ENCODE peak calls at places on chromosomes 6 and 20, in seven cellular contexts. A is H1, E is Calu3, O is GM13976, I is fibroblast of pulmonary artery, S is mesothelial cell of epicardium, L is IMR-90. U is an unnamed sample.

GRCh38 chr6:24117016-24117415 is 9.0 kb upstream of the NRSN1 start:
- DNase-seq in E (no peak), O (no peak), A (no peak), L (no peak), I (no peak), S (no peak), U (no peak)

GRCh38 chr20:59925894-59926293 is 7.5 kb downstream of the SYCP2 start:
- DNase-seq in O (no peak), S (no peak), L (no peak), E (peak), I (no peak), A (no peak), U (no peak)

GRCh38 chr6:45479834-45480696 is 102.3 kb upstream of the SUPT3H start:
- DNase-seq in L (peak), S (no peak), E (no peak), I (peak), O (no peak), A (no peak), U (peak)

GRCh38 chr20:41454250-41454649 is 87.6 kb upstream of the EMILIN3 start:
- DNase-seq in S (no peak), L (no peak), O (no peak), I (no peak), E (no peak), A (no peak), U (no peak)

GRCh38 chr6:689223-689622 is 3.7 kb downstream of the EXOC2 start:
- DNase-seq in S (no peak), L (no peak), I (no peak), O (no peak), E (no peak), A (no peak), U (no peak)

GRCh38 chr6:165987483-165988305 is 180.0 kb downstream of the TBXT start:
- DNase-seq in O (no peak), L (peak), I (peak), E (peak), S (peak), A (peak), U (no peak)

GRCh38 chr6:75084872-75085381 is 120.9 kb downstream of the COL12A1 start:
- DNase-seq in S (peak), E (peak), A (peak), O (no peak), I (no peak), L (no peak), U (no peak)

GRCh38 chr6:125213936-125214335 is 60.4 kb downstream of the TPD52L1 start:
- DNase-seq in S (no peak), I (no peak), A (no peak), E (no peak), L (no peak), O (no peak), U (no peak)

GRCh38 chr6:19731286-19731685 is 105.9 kb upstream of the ID4 start:
- DNase-seq in S (no peak), E (no peak), O (no peak), A (no peak), I (peak), L (peak), U (no peak)

GRCh38 chr6:44542401-44543116 is 155.1 kb downstream of the CDC5L start:
- DNase-seq in I (no peak), A (peak), L (no peak), O (no peak), S (peak), E (no peak), U (no peak)

GRCh38 chr6:90078513-90079289 is 184.4 kb downstream of the GJA10 start:
- DNase-seq in I (no peak), A (no peak), L (no peak), O (no peak), E (no peak), S (no peak), U (no peak)

GRCh38 chr6:52390361-52390727 is 28.4 kb downstream of the PAQR8 start:
- DNase-seq in L (peak), A (no peak), S (no peak), I (peak), O (peak), E (peak), U (peak)

GRCh38 chr6:35164277-35164676 is 23.1 kb upstream of the TCP11 start:
- DNase-seq in O (no peak), E (no peak), S (no peak), I (no peak), L (no peak), A (no peak), U (no peak)

GRCh38 chr20:951384-952169 is 35.4 kb upstream of the ANGPT4 start:
- DNase-seq in I (no peak), S (no peak), O (no peak), A (no peak), L (no peak), E (no peak), U (no peak)

GRCh38 chr6:95795927-95796326 is 218.6 kb downstream of the MANEA start:
- DNase-seq in E (no peak), S (no peak), O (no peak), A (no peak), I (no peak), L (no peak), U (no peak)

GRCh38 chr6:22830463-22830862 is 261.1 kb downstream of the HDGFL1 start:
- DNase-seq in L (no peak), E (no peak), S (no peak), A (no peak), I (no peak), O (no peak), U (no peak)

GRCh38 chr20:14921546-14921945 is 584.1 kb upstream of the FLRT3 start:
- DNase-seq in E (no peak), O (no peak), A (no peak), S (no peak), L (no peak), I (no peak), U (no peak)

GRCh38 chr6:12719017-12719416 is 2.5 kb downstream of the PHACTR1 start:
- DNase-seq in E (no peak), A (no peak), S (no peak), O (no peak), L (no peak), I (no peak), U (no peak)

GRCh38 chr6:3455121-3455489 is 1.7 kb downstream of the SLC22A23 start:
- DNase-seq in S (no peak), O (no peak), A (no peak), L (no peak), E (no peak), I (no peak), U (no peak)

GRCh38 chr20:46293084-46293483 is 15.2 kb downstream of the CDH22 start:
- DNase-seq in E (no peak), I (peak), A (no peak), O (no peak), S (no peak), L (peak), U (no peak)

GRCh38 chr6:39471954-39472659 is 149.6 kb upstream of the KCNK16 start:
- DNase-seq in I (no peak), L (no peak), S (no peak), E (no peak), O (no peak), A (no peak), U (peak)

DNA sequence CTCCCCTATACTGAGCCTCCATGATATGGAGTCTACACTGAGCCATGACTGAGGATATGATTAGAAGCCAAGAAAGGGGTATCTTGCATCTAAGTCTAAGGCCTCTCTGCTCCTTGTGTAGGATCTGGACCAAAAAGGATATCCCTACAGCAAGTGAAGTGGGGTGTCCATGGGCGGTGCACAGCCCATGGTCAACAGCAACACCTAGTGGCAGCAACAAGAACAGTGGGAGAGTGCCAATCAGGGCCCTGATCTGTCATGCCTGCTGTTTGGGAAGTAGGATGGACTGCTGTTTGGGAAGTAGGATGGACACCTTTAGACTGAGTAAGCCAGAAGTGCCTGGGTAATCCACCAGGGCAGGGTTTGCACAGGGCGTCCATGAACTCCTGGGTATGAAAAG is 22.4 kb downstream of the PTGIS start:
- DNase-seq in O (no peak), I (no peak), A (no peak), E (no peak), S (no peak), L (no peak), U (no peak)
- TF ChIP-seq CTCF in O (no peak), I (peak), A (peak), E (peak), S (no peak), L (no peak), U (no peak)

GRCh38 chr20:37758332-37758731 is 64.5 kb downstream of the CTNNBL1 start:
- DNase-seq in I (no peak), S (no peak), E (peak), L (no peak), O (no peak), A (peak), U (no peak)
- TF ChIP-seq CTCF in I (peak), S (no peak), E (peak), L (no peak), O (no peak), A (peak), U (no peak)

GRCh38 chr6:14281831-14282230 is 164.3 kb downstream of the CD83 start:
- DNase-seq in E (no peak), L (no peak), O (no peak), A (no peak), S (no peak), I (no peak), U (no peak)

GRCh38 chr6:14282854-14283505 is 165.4 kb downstream of the CD83 start:
- DNase-seq in O (no peak), I (no peak), S (no peak), L (no peak), A (no peak), E (no peak), U (no peak)

GRCh38 chr6:14282326-14282725 is 164.8 kb downstream of the CD83 start:
- DNase-seq in O (no peak), A (peak), E (no peak), L (no peak), S (no peak), I (no peak), U (no peak)

GRCh38 chr6:14284969-14285368 is 167.4 kb downstream of the CD83 start:
- DNase-seq in A (no peak), L (no peak), O (no peak), E (no peak), S (no peak), I (no peak), U (no peak)

DNA sequence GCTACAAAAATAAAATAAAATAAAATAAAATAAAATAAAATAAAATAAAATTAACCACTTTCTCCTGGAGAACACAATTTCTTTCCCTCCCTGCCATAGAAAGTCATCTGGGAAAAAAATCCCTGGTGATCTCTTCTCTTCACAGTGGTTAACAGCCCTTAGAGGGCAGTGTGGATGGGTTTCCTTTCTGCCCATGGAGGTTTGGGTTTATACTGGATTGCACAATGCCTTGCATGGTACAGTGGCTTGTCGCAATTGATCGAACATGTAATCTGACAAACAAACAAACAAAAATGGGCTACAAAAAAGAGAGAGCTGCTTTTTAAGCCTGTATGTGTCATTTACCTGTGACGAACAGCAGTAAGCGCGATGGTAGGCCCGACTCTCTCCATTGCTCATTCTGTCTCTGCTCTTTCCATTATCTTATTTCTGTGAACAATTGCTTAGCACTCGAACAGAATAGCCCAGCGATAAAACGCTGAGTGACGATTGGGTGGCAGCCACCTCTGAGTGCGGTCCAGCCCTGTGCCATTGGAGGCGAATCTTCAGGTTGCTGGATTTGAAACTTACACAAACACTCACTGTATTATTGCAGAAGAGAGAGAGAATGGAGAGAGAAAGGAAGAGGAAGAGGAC is 166.1 kb downstream of the CD83 start:
- DNase-seq in S (no peak), I (peak), E (no peak), O (no peak), A (peak), L (no peak), U (no peak)
- TF ChIP-seq CTCF in S (no peak), I (no peak), E (no peak), O (no peak), A (no peak), L (no peak), U (no peak)

GRCh38 chr20:63172726-63173125 is 43.2 kb downstream of the YTHDF1 start:
- DNase-seq in I (no peak), S (no peak), L (no peak), O (no peak), E (peak), A (peak), U (no peak)
- TF ChIP-seq CTCF in I (no peak), S (no peak), L (peak), O (peak), E (peak), A (peak), U (peak)

DNA sequence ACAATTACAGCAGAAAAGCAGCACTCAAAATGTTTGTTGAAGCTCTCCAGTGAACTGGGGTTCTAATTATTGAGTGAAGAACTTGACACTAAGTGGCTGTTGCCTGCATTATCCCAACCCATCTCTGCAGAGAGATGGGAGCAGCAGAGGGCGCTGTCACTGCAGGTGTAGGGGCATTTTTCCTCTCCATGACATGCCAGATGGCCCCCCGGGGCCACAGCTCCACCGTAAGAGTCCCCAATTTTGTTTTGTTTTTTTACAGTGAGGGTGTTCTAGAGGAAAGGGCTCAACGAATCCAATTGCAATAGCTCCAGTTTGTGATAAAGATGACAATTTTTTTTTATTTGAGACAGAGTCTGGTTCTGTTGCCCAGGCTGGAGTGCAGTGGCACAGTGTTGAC is 1.9 kb upstream of the FUCA2 start:
- DNase-seq in S (no peak), O (peak), A (peak), L (no peak), E (peak), I (no peak), U (peak)
- TF ChIP-seq CTCF in S (no peak), O (peak), A (peak), L (peak), E (no peak), I (peak), U (peak)

DNA sequence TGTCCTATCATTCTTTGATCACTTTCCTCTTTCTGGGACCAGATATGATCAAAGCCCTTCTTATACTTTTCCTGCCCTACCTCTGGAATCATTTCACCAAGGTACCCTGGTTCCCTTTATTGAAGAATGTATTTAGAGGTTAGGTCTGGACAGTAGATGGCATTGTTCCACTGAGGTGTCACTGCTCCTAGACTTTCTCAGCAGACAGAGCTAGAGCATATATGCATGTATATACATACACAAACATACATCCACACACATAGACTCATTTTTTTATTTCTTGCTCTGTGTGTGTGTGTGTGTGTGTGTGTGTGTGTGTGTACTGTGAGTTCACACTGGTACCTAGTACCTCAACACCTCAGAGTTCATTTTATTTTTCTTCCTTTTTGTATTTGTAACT is 40.9 kb downstream of the PTPRA start:
- DNase-seq in S (no peak), E (peak), I (peak), O (no peak), A (no peak), L (no peak), U (no peak)
- TF ChIP-seq CTCF in S (no peak), E (no peak), I (peak), O (peak), A (no peak), L (peak), U (peak)

GRCh38 chr6:29702519-29703103 is 20.6 kb upstream of the HLA-F start:
- DNase-seq in S (peak), I (peak), O (peak), A (peak), E (peak), L (no peak), U (peak)
- TF ChIP-seq CTCF in S (peak), I (peak), O (peak), A (peak), E (peak), L (peak), U (peak)

GRCh38 chr20:16007978-16008377 is 565.3 kb downstream of the KIF16B start:
- DNase-seq in E (no peak), L (no peak), A (no peak), I (no peak), O (no peak), S (no peak), U (no peak)
- TF ChIP-seq CTCF in E (no peak), L (no peak), A (no peak), I (no peak), O (no peak), S (no peak), U (no peak)

U was measured in GM10248.